ENCODE peak calls at places on chromosomes 13 and 19, in nine cellular contexts. One of them, this sample, is unnamed.

GRCh38 chr19:2509096-2509495 is 33.2 kb downstream of the GADD45B start:
- DNase-seq in SHP77: no peak
- DNase-seq in iris pigment epithelial cell: no peak
- DNase-seq in thoracic aorta: no peak
- DNase-seq in activated CD4-positive, alpha-beta memory T cell treated with anti-CD3 and anti-CD28 coated beads for 36 hours: no peak
- DNase-seq in A172: no peak
- DNase-seq in neural crest cell: no peak
- DNase-seq in stimulated activated CD8-positive, alpha-beta memory T cell treated with anti-CD3 and anti-CD28 coated beads, Interleukin-2, amount 100 ng/mL, for 1 hour: no peak
- DNase-seq in HEK293T: no peak
- DNase-seq in this sample: no peak

GRCh38 chr19:35144600-35145436 is 1.8 kb downstream of the FXYD7 start:
- DNase-seq in neural crest cell: no peak
- DNase-seq in A172: peak
- DNase-seq in stimulated activated CD8-positive, alpha-beta memory T cell treated with anti-CD3 and anti-CD28 coated beads, Interleukin-2, amount 100 ng/mL, for 1 hour: no peak
- DNase-seq in SHP77: no peak
- DNase-seq in activated CD4-positive, alpha-beta memory T cell treated with anti-CD3 and anti-CD28 coated beads for 36 hours: peak
- DNase-seq in iris pigment epithelial cell: no peak
- DNase-seq in thoracic aorta: no peak
- DNase-seq in HEK293T: peak
- DNase-seq in this sample: no peak

GRCh38 chr13:45538382-45538781 is 73.6 kb downstream of the COG3 start:
- DNase-seq in iris pigment epithelial cell: no peak
- DNase-seq in stimulated activated CD8-positive, alpha-beta memory T cell treated with anti-CD3 and anti-CD28 coated beads, Interleukin-2, amount 100 ng/mL, for 1 hour: no peak
- DNase-seq in thoracic aorta: no peak
- DNase-seq in SHP77: no peak
- DNase-seq in A172: no peak
- DNase-seq in HEK293T: no peak
- DNase-seq in neural crest cell: no peak
- DNase-seq in activated CD4-positive, alpha-beta memory T cell treated with anti-CD3 and anti-CD28 coated beads for 36 hours: no peak
- DNase-seq in this sample: no peak

GRCh38 chr19:17610384-17610783 is 54.9 kb downstream of the COLGALT1 start:
- DNase-seq in HEK293T: peak
- DNase-seq in thoracic aorta: no peak
- DNase-seq in A172: peak
- DNase-seq in activated CD4-positive, alpha-beta memory T cell treated with anti-CD3 and anti-CD28 coated beads for 36 hours: no peak
- DNase-seq in neural crest cell: no peak
- DNase-seq in SHP77: no peak
- DNase-seq in iris pigment epithelial cell: peak
- DNase-seq in stimulated activated CD8-positive, alpha-beta memory T cell treated with anti-CD3 and anti-CD28 coated beads, Interleukin-2, amount 100 ng/mL, for 1 hour: no peak
- DNase-seq in this sample: no peak

GRCh38 chr19:55447421-55448174 is 4.5 kb upstream of the SHISA7 start:
- DNase-seq in thoracic aorta: no peak
- DNase-seq in neural crest cell: no peak
- DNase-seq in iris pigment epithelial cell: no peak
- DNase-seq in SHP77: peak
- DNase-seq in HEK293T: no peak
- DNase-seq in stimulated activated CD8-positive, alpha-beta memory T cell treated with anti-CD3 and anti-CD28 coated beads, Interleukin-2, amount 100 ng/mL, for 1 hour: no peak
- DNase-seq in activated CD4-positive, alpha-beta memory T cell treated with anti-CD3 and anti-CD28 coated beads for 36 hours: no peak
- DNase-seq in A172: peak
- DNase-seq in this sample: no peak

GRCh38 chr13:50341526-50341925 is 326.3 kb downstream of the KCNRG start:
- DNase-seq in thoracic aorta: no peak
- DNase-seq in A172: no peak
- DNase-seq in activated CD4-positive, alpha-beta memory T cell treated with anti-CD3 and anti-CD28 coated beads for 36 hours: no peak
- DNase-seq in iris pigment epithelial cell: no peak
- DNase-seq in stimulated activated CD8-positive, alpha-beta memory T cell treated with anti-CD3 and anti-CD28 coated beads, Interleukin-2, amount 100 ng/mL, for 1 hour: no peak
- DNase-seq in HEK293T: no peak
- DNase-seq in neural crest cell: no peak
- DNase-seq in SHP77: no peak
- DNase-seq in this sample: no peak

GRCh38 chr19:4717191-4717965 is 6.3 kb downstream of the DPP9 start:
- DNase-seq in stimulated activated CD8-positive, alpha-beta memory T cell treated with anti-CD3 and anti-CD28 coated beads, Interleukin-2, amount 100 ng/mL, for 1 hour: no peak
- DNase-seq in SHP77: peak
- DNase-seq in neural crest cell: no peak
- DNase-seq in HEK293T: no peak
- DNase-seq in A172: peak
- DNase-seq in iris pigment epithelial cell: peak
- DNase-seq in thoracic aorta: no peak
- DNase-seq in activated CD4-positive, alpha-beta memory T cell treated with anti-CD3 and anti-CD28 coated beads for 36 hours: no peak
- DNase-seq in this sample: no peak

GRCh38 chr13:58025821-58026220 is 394.3 kb downstream of the PCDH17 start:
- DNase-seq in HEK293T: no peak
- DNase-seq in A172: no peak
- DNase-seq in activated CD4-positive, alpha-beta memory T cell treated with anti-CD3 and anti-CD28 coated beads for 36 hours: no peak
- DNase-seq in SHP77: no peak
- DNase-seq in iris pigment epithelial cell: peak
- DNase-seq in neural crest cell: no peak
- DNase-seq in thoracic aorta: no peak
- DNase-seq in stimulated activated CD8-positive, alpha-beta memory T cell treated with anti-CD3 and anti-CD28 coated beads, Interleukin-2, amount 100 ng/mL, for 1 hour: no peak
- DNase-seq in this sample: no peak

GRCh38 chr13:50529154-50529882 is 314.2 kb downstream of the DLEU7 start:
- DNase-seq in stimulated activated CD8-positive, alpha-beta memory T cell treated with anti-CD3 and anti-CD28 coated beads, Interleukin-2, amount 100 ng/mL, for 1 hour: no peak
- DNase-seq in activated CD4-positive, alpha-beta memory T cell treated with anti-CD3 and anti-CD28 coated beads for 36 hours: peak
- DNase-seq in A172: peak
- DNase-seq in SHP77: peak
- DNase-seq in iris pigment epithelial cell: peak
- DNase-seq in HEK293T: peak
- DNase-seq in thoracic aorta: peak
- DNase-seq in neural crest cell: no peak
- DNase-seq in this sample: no peak

GRCh38 chr19:22052644-22053013 is 345 bp downstream of the ZNF257 start:
- DNase-seq in HEK293T: no peak
- DNase-seq in activated CD4-positive, alpha-beta memory T cell treated with anti-CD3 and anti-CD28 coated beads for 36 hours: peak
- DNase-seq in stimulated activated CD8-positive, alpha-beta memory T cell treated with anti-CD3 and anti-CD28 coated beads, Interleukin-2, amount 100 ng/mL, for 1 hour: no peak
- DNase-seq in thoracic aorta: no peak
- DNase-seq in iris pigment epithelial cell: peak
- DNase-seq in SHP77: no peak
- DNase-seq in A172: no peak
- DNase-seq in neural crest cell: no peak
- DNase-seq in this sample: no peak

GRCh38 chr19:33441277-33441699 is 67.8 kb downstream of the CEBPG start:
- DNase-seq in iris pigment epithelial cell: no peak
- DNase-seq in HEK293T: no peak
- DNase-seq in thoracic aorta: no peak
- DNase-seq in activated CD4-positive, alpha-beta memory T cell treated with anti-CD3 and anti-CD28 coated beads for 36 hours: no peak
- DNase-seq in stimulated activated CD8-positive, alpha-beta memory T cell treated with anti-CD3 and anti-CD28 coated beads, Interleukin-2, amount 100 ng/mL, for 1 hour: no peak
- DNase-seq in neural crest cell: no peak
- DNase-seq in A172: no peak
- DNase-seq in SHP77: no peak
- DNase-seq in this sample: no peak

GRCh38 chr19:57075125-57075524 is 44.7 kb upstream of the USP29 start:
- DNase-seq in neural crest cell: no peak
- DNase-seq in thoracic aorta: no peak
- DNase-seq in HEK293T: no peak
- DNase-seq in SHP77: no peak
- DNase-seq in iris pigment epithelial cell: no peak
- DNase-seq in stimulated activated CD8-positive, alpha-beta memory T cell treated with anti-CD3 and anti-CD28 coated beads, Interleukin-2, amount 100 ng/mL, for 1 hour: no peak
- DNase-seq in A172: no peak
- DNase-seq in activated CD4-positive, alpha-beta memory T cell treated with anti-CD3 and anti-CD28 coated beads for 36 hours: no peak
- DNase-seq in this sample: no peak

GRCh38 chr19:35755550-35756371 is 1.1 kb downstream of the HSPB6 start:
- DNase-seq in neural crest cell: no peak
- DNase-seq in stimulated activated CD8-positive, alpha-beta memory T cell treated with anti-CD3 and anti-CD28 coated beads, Interleukin-2, amount 100 ng/mL, for 1 hour: no peak
- DNase-seq in iris pigment epithelial cell: peak
- DNase-seq in HEK293T: no peak
- DNase-seq in A172: no peak
- DNase-seq in activated CD4-positive, alpha-beta memory T cell treated with anti-CD3 and anti-CD28 coated beads for 36 hours: peak
- DNase-seq in thoracic aorta: no peak
- DNase-seq in SHP77: no peak
- DNase-seq in this sample: no peak